ENCODE peak calls at places on chromosomes 12 and 14, in six cellular contexts. One of them, this sample, is unnamed.
A peak's percentile ranks its signal among the peaks of the same experiment; 100 is the strongest.

GRCh38 chr14:75127903-75128595 is 1.2 kb upstream of the NEK9 start:
- DNase-seq in iris pigment epithelial cell: no peak
- DNase-seq in activated CD4-positive, alpha-beta T cell treated with anti-CD3 and anti-CD28 coated beads, Interleukin-2, amount 50 U/mL, for 1 hour: no peak
- DNase-seq in astrocyte: no peak
- DNase-seq in AG04449: no peak
- DNase-seq in mucosa of descending colon: peak; percentile 47
- DNase-seq in this sample: no peak

GRCh38 chr14:29126361-29126760 is 359.8 kb downstream of the FOXG1 start:
- DNase-seq in iris pigment epithelial cell: no peak
- DNase-seq in activated CD4-positive, alpha-beta T cell treated with anti-CD3 and anti-CD28 coated beads, Interleukin-2, amount 50 U/mL, for 1 hour: no peak
- DNase-seq in astrocyte: no peak
- DNase-seq in AG04449: no peak
- DNase-seq in mucosa of descending colon: no peak
- DNase-seq in this sample: no peak

GRCh38 chr12:76265424-76266180 is 82.6 kb downstream of the BBS10 start:
- DNase-seq in iris pigment epithelial cell: no peak
- DNase-seq in activated CD4-positive, alpha-beta T cell treated with anti-CD3 and anti-CD28 coated beads, Interleukin-2, amount 50 U/mL, for 1 hour: no peak
- DNase-seq in astrocyte: peak; percentile 45
- DNase-seq in AG04449: no peak
- DNase-seq in mucosa of descending colon: no peak
- DNase-seq in this sample: no peak

GRCh38 chr12:62123721-62124203 is 136.4 kb upstream of the USP15 start:
- DNase-seq in iris pigment epithelial cell: peak; percentile 62
- DNase-seq in activated CD4-positive, alpha-beta T cell treated with anti-CD3 and anti-CD28 coated beads, Interleukin-2, amount 50 U/mL, for 1 hour: peak; percentile 15
- DNase-seq in astrocyte: peak; percentile 16
- DNase-seq in AG04449: peak; percentile 5
- DNase-seq in mucosa of descending colon: no peak
- DNase-seq in this sample: peak; percentile 56

GRCh38 chr12:21516281-21516680 is 9.8 kb upstream of the SPX start:
- DNase-seq in iris pigment epithelial cell: no peak
- DNase-seq in activated CD4-positive, alpha-beta T cell treated with anti-CD3 and anti-CD28 coated beads, Interleukin-2, amount 50 U/mL, for 1 hour: no peak
- DNase-seq in astrocyte: no peak
- DNase-seq in AG04449: no peak
- DNase-seq in mucosa of descending colon: no peak
- DNase-seq in this sample: no peak

GRCh38 chr12:115070313-115070712 is 386.3 kb upstream of the TBX3 start:
- DNase-seq in iris pigment epithelial cell: no peak
- DNase-seq in activated CD4-positive, alpha-beta T cell treated with anti-CD3 and anti-CD28 coated beads, Interleukin-2, amount 50 U/mL, for 1 hour: no peak
- DNase-seq in astrocyte: no peak
- DNase-seq in AG04449: no peak
- DNase-seq in mucosa of descending colon: no peak
- DNase-seq in this sample: peak; percentile 17

GRCh38 chr14:78143489-78144145 is 26.6 kb upstream of the NRXN3 start:
- DNase-seq in iris pigment epithelial cell: peak; percentile 14
- DNase-seq in activated CD4-positive, alpha-beta T cell treated with anti-CD3 and anti-CD28 coated beads, Interleukin-2, amount 50 U/mL, for 1 hour: no peak
- DNase-seq in astrocyte: peak; percentile 83
- DNase-seq in AG04449: no peak
- DNase-seq in mucosa of descending colon: no peak
- DNase-seq in this sample: peak; percentile 68

GRCh38 chr12:43285248-43285647 is 266.8 kb downstream of the ADAMTS20 start:
- DNase-seq in iris pigment epithelial cell: peak; percentile 98
- DNase-seq in activated CD4-positive, alpha-beta T cell treated with anti-CD3 and anti-CD28 coated beads, Interleukin-2, amount 50 U/mL, for 1 hour: no peak
- DNase-seq in astrocyte: peak; percentile 98
- DNase-seq in AG04449: peak; percentile 81
- DNase-seq in mucosa of descending colon: no peak
- DNase-seq in this sample: peak; percentile 79

GRCh38 chr14:23441076-23441475 is 5.6 kb upstream of the MYH7 start:
- DNase-seq in iris pigment epithelial cell: peak; percentile 25
- DNase-seq in activated CD4-positive, alpha-beta T cell treated with anti-CD3 and anti-CD28 coated beads, Interleukin-2, amount 50 U/mL, for 1 hour: no peak
- DNase-seq in astrocyte: no peak
- DNase-seq in AG04449: no peak
- DNase-seq in mucosa of descending colon: no peak
- DNase-seq in this sample: no peak

GRCh38 chr12:52601671-52602070 is 408 bp upstream of the KRT72 start:
- DNase-seq in iris pigment epithelial cell: no peak
- DNase-seq in activated CD4-positive, alpha-beta T cell treated with anti-CD3 and anti-CD28 coated beads, Interleukin-2, amount 50 U/mL, for 1 hour: no peak
- DNase-seq in astrocyte: no peak
- DNase-seq in AG04449: no peak
- DNase-seq in mucosa of descending colon: no peak
- DNase-seq in this sample: no peak

GRCh38 chr14:35352274-35353233 is 52.0 kb downstream of the NFKBIA start:
- DNase-seq in iris pigment epithelial cell: no peak
- DNase-seq in activated CD4-positive, alpha-beta T cell treated with anti-CD3 and anti-CD28 coated beads, Interleukin-2, amount 50 U/mL, for 1 hour: no peak
- DNase-seq in astrocyte: no peak
- DNase-seq in AG04449: no peak
- DNase-seq in mucosa of descending colon: peak; percentile 22
- DNase-seq in this sample: no peak

GRCh38 chr12:131097247-131098177 is 143.8 kb downstream of the ADGRD1 start:
- DNase-seq in iris pigment epithelial cell: no peak
- DNase-seq in activated CD4-positive, alpha-beta T cell treated with anti-CD3 and anti-CD28 coated beads, Interleukin-2, amount 50 U/mL, for 1 hour: no peak
- DNase-seq in astrocyte: no peak
- DNase-seq in AG04449: no peak
- DNase-seq in mucosa of descending colon: peak; percentile 14
- DNase-seq in this sample: no peak

GRCh38 chr12:80598004-80598606 is 109.3 kb upstream of the MYF6 start:
- DNase-seq in iris pigment epithelial cell: peak; percentile 85
- DNase-seq in activated CD4-positive, alpha-beta T cell treated with anti-CD3 and anti-CD28 coated beads, Interleukin-2, amount 50 U/mL, for 1 hour: no peak
- DNase-seq in astrocyte: peak; percentile 81
- DNase-seq in AG04449: peak; percentile 33
- DNase-seq in mucosa of descending colon: no peak
- DNase-seq in this sample: peak; percentile 61

GRCh38 chr12:27343255-27344000 is 10.8 kb downstream of the BMAL2 start:
- DNase-seq in iris pigment epithelial cell: peak; percentile 96
- DNase-seq in activated CD4-positive, alpha-beta T cell treated with anti-CD3 and anti-CD28 coated beads, Interleukin-2, amount 50 U/mL, for 1 hour: no peak
- DNase-seq in astrocyte: peak; percentile 97
- DNase-seq in AG04449: peak; percentile 80
- DNase-seq in mucosa of descending colon: no peak
- DNase-seq in this sample: peak; percentile 58

GRCh38 chr12:503111-503761 is 43.5 kb downstream of the B4GALNT3 start:
- DNase-seq in iris pigment epithelial cell: no peak
- DNase-seq in activated CD4-positive, alpha-beta T cell treated with anti-CD3 and anti-CD28 coated beads, Interleukin-2, amount 50 U/mL, for 1 hour: no peak
- DNase-seq in astrocyte: no peak
- DNase-seq in AG04449: no peak
- DNase-seq in mucosa of descending colon: peak; percentile 82
- DNase-seq in this sample: peak; percentile 80

GRCh38 chr12:76183459-76184186 is 99.1 kb upstream of the NAP1L1 start:
- DNase-seq in iris pigment epithelial cell: peak; percentile 97
- DNase-seq in activated CD4-positive, alpha-beta T cell treated with anti-CD3 and anti-CD28 coated beads, Interleukin-2, amount 50 U/mL, for 1 hour: no peak
- DNase-seq in astrocyte: peak; percentile 96
- DNase-seq in AG04449: peak; percentile 96
- DNase-seq in mucosa of descending colon: no peak
- DNase-seq in this sample: peak; percentile 98

GRCh38 chr12:123761841-123762714 is at the start of gene DNAH10:
- DNase-seq in iris pigment epithelial cell: peak; percentile 21
- DNase-seq in activated CD4-positive, alpha-beta T cell treated with anti-CD3 and anti-CD28 coated beads, Interleukin-2, amount 50 U/mL, for 1 hour: peak; percentile 13
- DNase-seq in astrocyte: peak; percentile 6
- DNase-seq in AG04449: no peak
- DNase-seq in mucosa of descending colon: peak; percentile 69
- DNase-seq in this sample: no peak

GRCh38 chr12:13000935-13001724 is 1.1 kb upstream of the HEBP1 start:
- DNase-seq in iris pigment epithelial cell: peak; percentile 59
- DNase-seq in activated CD4-positive, alpha-beta T cell treated with anti-CD3 and anti-CD28 coated beads, Interleukin-2, amount 50 U/mL, for 1 hour: peak; percentile 26
- DNase-seq in astrocyte: peak; percentile 29
- DNase-seq in AG04449: no peak
- DNase-seq in mucosa of descending colon: peak; percentile 70
- DNase-seq in this sample: peak; percentile 49

GRCh38 chr12:62933220-62933870 is 1.6 kb downstream of the PPM1H start:
- DNase-seq in iris pigment epithelial cell: no peak
- DNase-seq in activated CD4-positive, alpha-beta T cell treated with anti-CD3 and anti-CD28 coated beads, Interleukin-2, amount 50 U/mL, for 1 hour: no peak
- DNase-seq in astrocyte: no peak
- DNase-seq in AG04449: no peak
- DNase-seq in mucosa of descending colon: no peak
- DNase-seq in this sample: no peak

GRCh38 chr12:124993568-124994434 is at the start of gene BRI3BP:
- DNase-seq in iris pigment epithelial cell: peak; percentile 60
- DNase-seq in activated CD4-positive, alpha-beta T cell treated with anti-CD3 and anti-CD28 coated beads, Interleukin-2, amount 50 U/mL, for 1 hour: peak; percentile 65
- DNase-seq in astrocyte: peak; percentile 38
- DNase-seq in AG04449: no peak
- DNase-seq in mucosa of descending colon: peak; percentile 88
- DNase-seq in this sample: peak; percentile 50

GRCh38 chr12:14828896-14829295 is 14.4 kb downstream of the ART4 start:
- DNase-seq in iris pigment epithelial cell: peak; percentile 63
- DNase-seq in activated CD4-positive, alpha-beta T cell treated with anti-CD3 and anti-CD28 coated beads, Interleukin-2, amount 50 U/mL, for 1 hour: no peak
- DNase-seq in astrocyte: no peak
- DNase-seq in AG04449: no peak
- DNase-seq in mucosa of descending colon: no peak
- DNase-seq in this sample: no peak

GRCh38 chr12:4214912-4215861 is 58.4 kb upstream of the CCND2 start:
- DNase-seq in iris pigment epithelial cell: no peak
- DNase-seq in activated CD4-positive, alpha-beta T cell treated with anti-CD3 and anti-CD28 coated beads, Interleukin-2, amount 50 U/mL, for 1 hour: peak; percentile 3
- DNase-seq in astrocyte: no peak
- DNase-seq in AG04449: no peak
- DNase-seq in mucosa of descending colon: peak; percentile 61
- DNase-seq in this sample: peak; percentile 38

GRCh38 chr12:94769040-94769420 is 118.7 kb upstream of the TMCC3 start:
- DNase-seq in iris pigment epithelial cell: peak; percentile 41
- DNase-seq in activated CD4-positive, alpha-beta T cell treated with anti-CD3 and anti-CD28 coated beads, Interleukin-2, amount 50 U/mL, for 1 hour: no peak
- DNase-seq in astrocyte: no peak
- DNase-seq in AG04449: no peak
- DNase-seq in mucosa of descending colon: no peak
- DNase-seq in this sample: no peak